ENCODE peak calls at places on chromosomes 11 and 22, in six cellular contexts. One of them, this sample, is unnamed.

GRCh38 chr11:3824714-3825472 is 15.9 kb downstream of the RHOG start:
- DNase-seq in CD8-positive, alpha-beta T cell: peak; percentile 85
- DNase-seq in fibroblast of the aortic adventitia: peak; percentile 16
- DNase-seq in epithelial cell of esophagus: peak; percentile 59
- DNase-seq in Caco-2: peak; percentile 74
- DNase-seq in B cell: peak; percentile 78
- DNase-seq in this sample: peak; percentile 74

GRCh38 chr11:67581469-67581868 is 2.1 kb upstream of the GSTP1 start:
- DNase-seq in CD8-positive, alpha-beta T cell: no peak
- DNase-seq in fibroblast of the aortic adventitia: no peak
- DNase-seq in epithelial cell of esophagus: peak; percentile 40
- DNase-seq in Caco-2: peak; percentile 96
- DNase-seq in B cell: no peak
- DNase-seq in this sample: no peak

GRCh38 chr22:27331526-27332281 is 469.9 kb downstream of the MN1 start:
- DNase-seq in CD8-positive, alpha-beta T cell: no peak
- DNase-seq in fibroblast of the aortic adventitia: peak; percentile 46
- DNase-seq in epithelial cell of esophagus: peak; percentile 30
- DNase-seq in Caco-2: no peak
- DNase-seq in B cell: no peak
- DNase-seq in this sample: no peak

GRCh38 chr11:83004855-83005556 is 66.7 kb downstream of the RAB30 start:
- DNase-seq in CD8-positive, alpha-beta T cell: no peak
- DNase-seq in fibroblast of the aortic adventitia: no peak
- DNase-seq in epithelial cell of esophagus: peak; percentile 43
- DNase-seq in Caco-2: no peak
- DNase-seq in B cell: no peak
- DNase-seq in this sample: no peak

GRCh38 chr11:3903207-3903896 is 47.9 kb downstream of the STIM1 start:
- DNase-seq in CD8-positive, alpha-beta T cell: no peak
- DNase-seq in fibroblast of the aortic adventitia: no peak
- DNase-seq in epithelial cell of esophagus: no peak
- DNase-seq in Caco-2: no peak
- DNase-seq in B cell: peak; percentile 45
- DNase-seq in this sample: no peak

GRCh38 chr22:46098525-46099475 is 51.5 kb upstream of the PPARA start:
- DNase-seq in CD8-positive, alpha-beta T cell: no peak
- DNase-seq in fibroblast of the aortic adventitia: no peak
- DNase-seq in epithelial cell of esophagus: no peak
- DNase-seq in Caco-2: no peak
- DNase-seq in B cell: no peak
- DNase-seq in this sample: no peak

GRCh38 chr11:34303028-34303427 is 54.8 kb downstream of the ABTB2 start:
- DNase-seq in CD8-positive, alpha-beta T cell: no peak
- DNase-seq in fibroblast of the aortic adventitia: peak; percentile 10
- DNase-seq in epithelial cell of esophagus: no peak
- DNase-seq in Caco-2: no peak
- DNase-seq in B cell: no peak
- DNase-seq in this sample: no peak

GRCh38 chr11:103537904-103538502 is 428.8 kb downstream of the DYNC2H1 start:
- DNase-seq in CD8-positive, alpha-beta T cell: no peak
- DNase-seq in fibroblast of the aortic adventitia: peak; percentile 59
- DNase-seq in epithelial cell of esophagus: peak; percentile 53
- DNase-seq in Caco-2: no peak
- DNase-seq in B cell: no peak
- DNase-seq in this sample: no peak

GRCh38 chr11:67279589-67280340 is 9.3 kb upstream of the ANKRD13D start:
- DNase-seq in CD8-positive, alpha-beta T cell: peak; percentile 15
- DNase-seq in fibroblast of the aortic adventitia: no peak
- DNase-seq in epithelial cell of esophagus: no peak
- DNase-seq in Caco-2: no peak
- DNase-seq in B cell: no peak
- DNase-seq in this sample: no peak

GRCh38 chr11:34050967-34051348 is 573 bp upstream of the CAPRIN1 start:
- DNase-seq in CD8-positive, alpha-beta T cell: no peak
- DNase-seq in fibroblast of the aortic adventitia: peak; percentile 62
- DNase-seq in epithelial cell of esophagus: no peak
- DNase-seq in Caco-2: no peak
- DNase-seq in B cell: no peak
- DNase-seq in this sample: no peak

GRCh38 chr11:10356161-10356560 is 51.3 kb downstream of the ADM start:
- DNase-seq in CD8-positive, alpha-beta T cell: no peak
- DNase-seq in fibroblast of the aortic adventitia: no peak
- DNase-seq in epithelial cell of esophagus: no peak
- DNase-seq in Caco-2: no peak
- DNase-seq in B cell: no peak
- DNase-seq in this sample: no peak

GRCh38 chr11:47997063-47998053 is 17.0 kb downstream of the PTPRJ start:
- DNase-seq in CD8-positive, alpha-beta T cell: no peak
- DNase-seq in fibroblast of the aortic adventitia: no peak
- DNase-seq in epithelial cell of esophagus: no peak
- DNase-seq in Caco-2: no peak
- DNase-seq in B cell: no peak
- DNase-seq in this sample: no peak

GRCh38 chr11:61526956-61527731 is 18.6 kb downstream of the LRRC10B start:
- DNase-seq in CD8-positive, alpha-beta T cell: no peak
- DNase-seq in fibroblast of the aortic adventitia: no peak
- DNase-seq in epithelial cell of esophagus: no peak
- DNase-seq in Caco-2: no peak
- DNase-seq in B cell: no peak
- DNase-seq in this sample: no peak

GRCh38 chr22:46835288-46835687 is 72.8 kb downstream of the TBC1D22A start:
- DNase-seq in CD8-positive, alpha-beta T cell: no peak
- DNase-seq in fibroblast of the aortic adventitia: no peak
- DNase-seq in epithelial cell of esophagus: no peak
- DNase-seq in Caco-2: no peak
- DNase-seq in B cell: no peak
- DNase-seq in this sample: no peak

GRCh38 chr11:115691030-115691429 is 186.8 kb upstream of the CADM1 start:
- DNase-seq in CD8-positive, alpha-beta T cell: no peak
- DNase-seq in fibroblast of the aortic adventitia: no peak
- DNase-seq in epithelial cell of esophagus: no peak
- DNase-seq in Caco-2: no peak
- DNase-seq in B cell: no peak
- DNase-seq in this sample: no peak

GRCh38 chr11:3959918-3960295 is 104.4 kb downstream of the STIM1 start:
- DNase-seq in CD8-positive, alpha-beta T cell: no peak
- DNase-seq in fibroblast of the aortic adventitia: peak; percentile 51
- DNase-seq in epithelial cell of esophagus: no peak
- DNase-seq in Caco-2: no peak
- DNase-seq in B cell: no peak
- DNase-seq in this sample: no peak

GRCh38 chr11:1060885-1061616 is 13.6 kb upstream of the MUC2 start:
- DNase-seq in CD8-positive, alpha-beta T cell: no peak
- DNase-seq in fibroblast of the aortic adventitia: peak; percentile 81
- DNase-seq in epithelial cell of esophagus: peak; percentile 76
- DNase-seq in Caco-2: peak; percentile 54
- DNase-seq in B cell: no peak
- DNase-seq in this sample: no peak

GRCh38 chr22:46293591-46294260 is 2.9 kb upstream of the GTSE1 start:
- DNase-seq in CD8-positive, alpha-beta T cell: no peak
- DNase-seq in fibroblast of the aortic adventitia: no peak
- DNase-seq in epithelial cell of esophagus: no peak
- DNase-seq in Caco-2: no peak
- DNase-seq in B cell: no peak
- DNase-seq in this sample: no peak

GRCh38 chr11:7655253-7656217 is 17.8 kb downstream of the CYB5R2 start:
- DNase-seq in CD8-positive, alpha-beta T cell: no peak
- DNase-seq in fibroblast of the aortic adventitia: no peak
- DNase-seq in epithelial cell of esophagus: no peak
- DNase-seq in Caco-2: no peak
- DNase-seq in B cell: no peak
- DNase-seq in this sample: no peak

GRCh38 chr22:48738204-48738980 is 1089.3 kb downstream of the BRD1 start:
- DNase-seq in CD8-positive, alpha-beta T cell: no peak
- DNase-seq in fibroblast of the aortic adventitia: no peak
- DNase-seq in epithelial cell of esophagus: no peak
- DNase-seq in Caco-2: peak; percentile 9
- DNase-seq in B cell: peak; percentile 0
- DNase-seq in this sample: no peak

GRCh38 chr11:35919244-35919643 is 24.6 kb upstream of the LDLRAD3 start:
- DNase-seq in CD8-positive, alpha-beta T cell: no peak
- DNase-seq in fibroblast of the aortic adventitia: peak; percentile 15
- DNase-seq in epithelial cell of esophagus: peak; percentile 24
- DNase-seq in Caco-2: no peak
- DNase-seq in B cell: no peak
- DNase-seq in this sample: no peak

GRCh38 chr11:121426476-121427454 is 25.3 kb upstream of the SORL1 start:
- DNase-seq in CD8-positive, alpha-beta T cell: peak; percentile 46
- DNase-seq in fibroblast of the aortic adventitia: no peak
- DNase-seq in epithelial cell of esophagus: no peak
- DNase-seq in Caco-2: peak; percentile 66
- DNase-seq in B cell: peak; percentile 55
- DNase-seq in this sample: peak; percentile 32

GRCh38 chr11:22193348-22194051 is 615 bp downstream of the ANO5 start:
- DNase-seq in CD8-positive, alpha-beta T cell: peak; percentile 7
- DNase-seq in fibroblast of the aortic adventitia: no peak
- DNase-seq in epithelial cell of esophagus: no peak
- DNase-seq in Caco-2: no peak
- DNase-seq in B cell: no peak
- DNase-seq in this sample: no peak

GRCh38 chr22:35663371-35663770 is 15.1 kb downstream of the APOL6 start:
- DNase-seq in CD8-positive, alpha-beta T cell: no peak
- DNase-seq in fibroblast of the aortic adventitia: peak; percentile 64
- DNase-seq in epithelial cell of esophagus: no peak
- DNase-seq in Caco-2: no peak
- DNase-seq in B cell: no peak
- DNase-seq in this sample: no peak

GRCh38 chr11:97072420-97072819 is 682.6 kb downstream of the JRKL start:
- DNase-seq in CD8-positive, alpha-beta T cell: no peak
- DNase-seq in fibroblast of the aortic adventitia: no peak
- DNase-seq in epithelial cell of esophagus: no peak
- DNase-seq in Caco-2: no peak
- DNase-seq in B cell: no peak
- DNase-seq in this sample: no peak

DNA sequence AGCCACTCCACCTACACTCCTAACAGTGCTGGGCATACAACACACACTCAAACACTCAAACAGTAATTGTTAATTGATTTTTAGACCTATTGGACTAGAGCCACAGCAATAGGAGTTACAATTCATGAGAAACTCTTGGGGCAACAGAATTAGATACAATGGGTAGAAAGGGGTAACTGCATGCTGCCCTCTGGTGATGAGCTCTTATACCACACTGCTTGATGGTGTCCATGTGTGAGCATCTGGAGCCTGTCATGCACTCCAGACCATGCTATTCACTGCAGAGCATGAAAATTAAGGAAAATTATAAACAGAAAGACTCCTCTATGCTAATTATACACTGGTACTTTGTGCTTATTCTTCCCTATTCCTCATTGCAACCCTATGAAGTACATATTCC is 975.5 kb upstream of the CCDC90B start:
- DNase-seq in CD8-positive, alpha-beta T cell: no peak
- DNase-seq in fibroblast of the aortic adventitia: no peak
- DNase-seq in epithelial cell of esophagus: no peak
- DNase-seq in Caco-2: no peak
- DNase-seq in B cell: no peak
- DNase-seq in this sample: no peak
- TF ChIP-seq CTCF in CD8-positive, alpha-beta T cell: no peak
- TF ChIP-seq CTCF in fibroblast of the aortic adventitia: no peak
- TF ChIP-seq CTCF in epithelial cell of esophagus: peak; percentile 6
- TF ChIP-seq CTCF in Caco-2: peak; percentile 41
- TF ChIP-seq CTCF in B cell: no peak
- TF ChIP-seq CTCF in this sample: no peak

DNA sequence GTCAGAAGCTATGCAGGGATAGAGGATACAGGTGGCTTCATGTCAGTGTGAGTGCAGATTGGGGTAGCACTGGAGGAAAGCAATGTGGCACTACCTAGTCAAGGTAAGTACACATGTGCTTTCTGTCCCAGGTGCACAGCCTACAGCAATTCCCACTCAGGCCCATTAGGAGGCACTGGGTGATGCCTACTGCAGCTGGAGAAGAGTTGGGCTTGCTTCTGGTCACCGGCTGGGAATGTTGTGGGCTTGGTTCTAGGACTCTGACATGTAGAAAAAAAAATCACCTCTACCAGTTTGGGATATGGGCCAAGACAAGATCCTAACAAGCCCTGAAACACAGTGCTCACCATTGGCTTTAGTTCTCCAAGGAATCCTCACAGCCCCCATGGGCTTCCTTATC is 69.7 kb downstream of the TENM4 start:
- DNase-seq in CD8-positive, alpha-beta T cell: no peak
- DNase-seq in fibroblast of the aortic adventitia: no peak
- DNase-seq in epithelial cell of esophagus: peak; percentile 84
- DNase-seq in Caco-2: no peak
- DNase-seq in B cell: no peak
- DNase-seq in this sample: no peak
- TF ChIP-seq CTCF in CD8-positive, alpha-beta T cell: no peak
- TF ChIP-seq CTCF in fibroblast of the aortic adventitia: no peak
- TF ChIP-seq CTCF in epithelial cell of esophagus: peak; percentile 53
- TF ChIP-seq CTCF in Caco-2: peak; percentile 23
- TF ChIP-seq CTCF in B cell: no peak
- TF ChIP-seq CTCF in this sample: no peak

DNA sequence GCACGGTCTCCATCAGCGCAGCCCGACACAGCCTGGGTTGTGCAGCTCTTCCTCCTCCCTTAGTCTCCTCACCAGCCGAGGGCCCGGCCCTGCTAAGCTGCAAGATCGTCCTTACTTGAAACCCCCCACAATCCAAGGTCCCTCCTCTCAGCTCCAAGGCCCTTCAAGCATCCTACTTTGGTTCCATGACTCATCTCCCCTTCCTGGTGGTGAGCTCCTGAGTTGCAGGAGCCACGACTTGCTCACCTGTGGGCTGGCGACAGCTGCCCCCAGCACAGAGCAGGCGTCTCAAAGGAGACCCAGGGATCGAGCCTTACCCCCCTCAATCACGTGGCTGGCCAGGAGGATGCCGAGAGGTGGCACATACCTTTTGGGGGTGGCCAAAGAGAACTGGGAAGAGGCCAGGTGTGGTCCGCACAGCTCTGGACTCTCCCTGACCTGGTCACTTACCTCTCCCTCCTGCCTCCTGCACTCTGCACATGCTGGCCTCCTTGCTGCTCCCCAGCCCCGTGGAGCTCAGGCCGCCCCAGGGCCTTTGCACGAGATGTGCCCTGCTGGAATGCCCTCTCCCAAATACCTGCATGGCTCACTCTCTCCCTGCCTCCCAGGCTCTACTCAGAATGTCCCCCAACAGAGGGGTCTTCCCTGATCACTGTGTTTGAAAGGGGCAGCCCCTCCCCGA is 35.2 kb upstream of the FADD start:
- DNase-seq in CD8-positive, alpha-beta T cell: no peak
- DNase-seq in fibroblast of the aortic adventitia: no peak
- DNase-seq in epithelial cell of esophagus: peak; percentile 30
- DNase-seq in Caco-2: no peak
- DNase-seq in B cell: no peak
- DNase-seq in this sample: no peak
- TF ChIP-seq CTCF in CD8-positive, alpha-beta T cell: no peak
- TF ChIP-seq CTCF in fibroblast of the aortic adventitia: no peak
- TF ChIP-seq CTCF in epithelial cell of esophagus: peak; percentile 12
- TF ChIP-seq CTCF in Caco-2: no peak
- TF ChIP-seq CTCF in B cell: no peak
- TF ChIP-seq CTCF in this sample: no peak

DNA sequence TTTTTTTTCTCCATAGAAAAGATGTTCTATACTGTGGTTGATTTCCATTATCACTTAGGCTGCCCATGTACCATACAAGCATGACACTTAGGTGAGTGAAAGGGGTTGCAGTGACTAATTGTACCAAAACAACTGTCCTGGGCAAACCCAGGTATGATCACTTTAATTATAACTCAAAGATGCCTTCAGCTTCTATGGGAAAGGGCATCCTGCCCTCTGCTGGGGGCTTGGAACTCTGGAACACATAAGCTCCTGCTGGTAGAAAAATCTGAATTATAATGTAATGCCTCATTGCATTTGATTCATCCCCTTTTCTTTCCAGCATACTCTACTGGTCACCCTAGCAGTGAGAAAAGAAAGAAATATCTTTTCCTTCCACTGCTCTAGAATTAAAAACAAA is 206.3 kb downstream of the DDX10 start:
- DNase-seq in CD8-positive, alpha-beta T cell: no peak
- DNase-seq in fibroblast of the aortic adventitia: peak; percentile 72
- DNase-seq in epithelial cell of esophagus: peak; percentile 75
- DNase-seq in Caco-2: peak; percentile 55
- DNase-seq in B cell: no peak
- DNase-seq in this sample: no peak
- TF ChIP-seq CTCF in CD8-positive, alpha-beta T cell: no peak
- TF ChIP-seq CTCF in fibroblast of the aortic adventitia: peak; percentile 72
- TF ChIP-seq CTCF in epithelial cell of esophagus: peak; percentile 67
- TF ChIP-seq CTCF in Caco-2: peak; percentile 91
- TF ChIP-seq CTCF in B cell: peak; percentile 50
- TF ChIP-seq CTCF in this sample: peak; percentile 17